ENCODE peak calls at places on chromosomes 1 and 21, in five cellular contexts. One of them, this sample, is unnamed.

GRCh38 chr1:157920748-157921147 is 72.7 kb upstream of the KIRREL1 start:
- DNase-seq in CD8-positive, alpha-beta T cell: no peak
- DNase-seq in astrocyte of the spinal cord: no peak
- DNase-seq in aorta: no peak
- DNase-seq in cardiac fibroblast: no peak
- DNase-seq in this sample: no peak

GRCh38 chr1:162324391-162324790 is 52.3 kb downstream of the SPATA46 start:
- DNase-seq in CD8-positive, alpha-beta T cell: no peak
- DNase-seq in astrocyte of the spinal cord: no peak
- DNase-seq in aorta: no peak
- DNase-seq in cardiac fibroblast: no peak
- DNase-seq in this sample: no peak

GRCh38 chr1:32257227-32257508 is 6.1 kb downstream of the LCK start:
- DNase-seq in CD8-positive, alpha-beta T cell: no peak
- DNase-seq in astrocyte of the spinal cord: no peak
- DNase-seq in aorta: no peak
- DNase-seq in cardiac fibroblast: no peak
- DNase-seq in this sample: no peak

GRCh38 chr1:104380003-104380402 is 630.3 kb downstream of the AMY1C start:
- DNase-seq in CD8-positive, alpha-beta T cell: no peak
- DNase-seq in astrocyte of the spinal cord: no peak
- DNase-seq in aorta: no peak
- DNase-seq in cardiac fibroblast: no peak
- DNase-seq in this sample: no peak

GRCh38 chr1:58888776-58889341 is 105.0 kb upstream of the JUN start:
- DNase-seq in CD8-positive, alpha-beta T cell: no peak
- DNase-seq in astrocyte of the spinal cord: no peak
- DNase-seq in aorta: no peak
- DNase-seq in cardiac fibroblast: no peak
- DNase-seq in this sample: no peak

GRCh38 chr1:30627206-30627605 is 96.2 kb downstream of the MATN1 start:
- DNase-seq in CD8-positive, alpha-beta T cell: no peak
- DNase-seq in astrocyte of the spinal cord: no peak
- DNase-seq in aorta: no peak
- DNase-seq in cardiac fibroblast: no peak
- DNase-seq in this sample: no peak

GRCh38 chr1:166944186-166944967 is 31.0 kb downstream of the ILDR2 start:
- DNase-seq in CD8-positive, alpha-beta T cell: no peak
- DNase-seq in astrocyte of the spinal cord: peak; percentile 89
- DNase-seq in aorta: no peak
- DNase-seq in cardiac fibroblast: peak; percentile 36
- DNase-seq in this sample: peak; percentile 87

GRCh38 chr1:25023826-25024225 is 93.8 kb upstream of the RUNX3 start:
- DNase-seq in CD8-positive, alpha-beta T cell: no peak
- DNase-seq in astrocyte of the spinal cord: no peak
- DNase-seq in aorta: no peak
- DNase-seq in cardiac fibroblast: no peak
- DNase-seq in this sample: no peak

GRCh38 chr1:86435327-86435726 is 11.4 kb downstream of the CLCA2 start:
- DNase-seq in CD8-positive, alpha-beta T cell: no peak
- DNase-seq in astrocyte of the spinal cord: no peak
- DNase-seq in aorta: no peak
- DNase-seq in cardiac fibroblast: no peak
- DNase-seq in this sample: no peak

GRCh38 chr1:210815641-210816040 is 318.3 kb downstream of the KCNH1 start:
- DNase-seq in CD8-positive, alpha-beta T cell: no peak
- DNase-seq in astrocyte of the spinal cord: no peak
- DNase-seq in aorta: no peak
- DNase-seq in cardiac fibroblast: no peak
- DNase-seq in this sample: no peak

GRCh38 chr1:17030186-17030585 is 18.5 kb upstream of the ATP13A2 start:
- DNase-seq in CD8-positive, alpha-beta T cell: no peak
- DNase-seq in astrocyte of the spinal cord: no peak
- DNase-seq in aorta: no peak
- DNase-seq in cardiac fibroblast: no peak
- DNase-seq in this sample: no peak

GRCh38 chr1:172135076-172135672 is 285.3 kb upstream of the C1orf105 start:
- DNase-seq in CD8-positive, alpha-beta T cell: no peak
- DNase-seq in astrocyte of the spinal cord: no peak
- DNase-seq in aorta: no peak
- DNase-seq in cardiac fibroblast: no peak
- DNase-seq in this sample: no peak

GRCh38 chr1:181483561-181484291 is 409 bp downstream of the CACNA1E start:
- DNase-seq in CD8-positive, alpha-beta T cell: no peak
- DNase-seq in astrocyte of the spinal cord: no peak
- DNase-seq in aorta: no peak
- DNase-seq in cardiac fibroblast: no peak
- DNase-seq in this sample: no peak

GRCh38 chr1:84370831-84371394 is 27.4 kb upstream of the DNASE2B start:
- DNase-seq in CD8-positive, alpha-beta T cell: no peak
- DNase-seq in astrocyte of the spinal cord: peak; percentile 79
- DNase-seq in aorta: no peak
- DNase-seq in cardiac fibroblast: peak; percentile 53
- DNase-seq in this sample: no peak

GRCh38 chr1:57067863-57068262 is 102.0 kb upstream of the C8B start:
- DNase-seq in CD8-positive, alpha-beta T cell: no peak
- DNase-seq in astrocyte of the spinal cord: peak; percentile 5
- DNase-seq in aorta: no peak
- DNase-seq in cardiac fibroblast: peak; percentile 5
- DNase-seq in this sample: peak; percentile 6

GRCh38 chr21:41817877-41818855 is 51.3 kb upstream of the RIPK4 start:
- DNase-seq in CD8-positive, alpha-beta T cell: no peak
- DNase-seq in astrocyte of the spinal cord: no peak
- DNase-seq in aorta: no peak
- DNase-seq in cardiac fibroblast: no peak
- DNase-seq in this sample: no peak

GRCh38 chr1:227945891-227946623 is 1.7 kb downstream of the WNT9A start:
- DNase-seq in CD8-positive, alpha-beta T cell: peak; percentile 51
- DNase-seq in astrocyte of the spinal cord: peak; percentile 70
- DNase-seq in aorta: peak; percentile 73
- DNase-seq in cardiac fibroblast: peak; percentile 35
- DNase-seq in this sample: peak; percentile 74

GRCh38 chr1:215992620-215993019 is 425.5 kb downstream of the KCTD3 start:
- DNase-seq in CD8-positive, alpha-beta T cell: no peak
- DNase-seq in astrocyte of the spinal cord: peak; percentile 39
- DNase-seq in aorta: no peak
- DNase-seq in cardiac fibroblast: peak; percentile 12
- DNase-seq in this sample: peak; percentile 28

GRCh38 chr1:212037900-212038299 is 2.4 kb downstream of the DTL start:
- DNase-seq in CD8-positive, alpha-beta T cell: no peak
- DNase-seq in astrocyte of the spinal cord: no peak
- DNase-seq in aorta: no peak
- DNase-seq in cardiac fibroblast: no peak
- DNase-seq in this sample: no peak

GRCh38 chr1:213070399-213070798 is 19.4 kb downstream of the RPS6KC1 start:
- DNase-seq in CD8-positive, alpha-beta T cell: no peak
- DNase-seq in astrocyte of the spinal cord: peak; percentile 74
- DNase-seq in aorta: no peak
- DNase-seq in cardiac fibroblast: peak; percentile 84
- DNase-seq in this sample: peak; percentile 79

GRCh38 chr1:110188116-110188618 is 21.9 kb upstream of the KCNC4 start:
- DNase-seq in CD8-positive, alpha-beta T cell: no peak
- DNase-seq in astrocyte of the spinal cord: no peak
- DNase-seq in aorta: no peak
- DNase-seq in cardiac fibroblast: no peak
- DNase-seq in this sample: peak; percentile 25

GRCh38 chr1:157000686-157001085 is 44.9 kb downstream of the ARHGEF11 start:
- DNase-seq in CD8-positive, alpha-beta T cell: no peak
- DNase-seq in astrocyte of the spinal cord: no peak
- DNase-seq in aorta: no peak
- DNase-seq in cardiac fibroblast: no peak
- DNase-seq in this sample: no peak

GRCh38 chr1:235124665-235125064 is 4.0 kb downstream of the TOMM20 start:
- DNase-seq in CD8-positive, alpha-beta T cell: no peak
- DNase-seq in astrocyte of the spinal cord: no peak
- DNase-seq in aorta: no peak
- DNase-seq in cardiac fibroblast: no peak
- DNase-seq in this sample: no peak
- H3K4me3 ChIP-seq in CD8-positive, alpha-beta T cell: no peak overlapping the region
- H3K4me3 ChIP-seq in astrocyte of the spinal cord: no peak overlapping the region
- H3K4me3 ChIP-seq in aorta: no peak overlapping the region
- H3K4me3 ChIP-seq in cardiac fibroblast: no peak overlapping the region
- H3K4me3 ChIP-seq in this sample: no peak overlapping the region

DNA sequence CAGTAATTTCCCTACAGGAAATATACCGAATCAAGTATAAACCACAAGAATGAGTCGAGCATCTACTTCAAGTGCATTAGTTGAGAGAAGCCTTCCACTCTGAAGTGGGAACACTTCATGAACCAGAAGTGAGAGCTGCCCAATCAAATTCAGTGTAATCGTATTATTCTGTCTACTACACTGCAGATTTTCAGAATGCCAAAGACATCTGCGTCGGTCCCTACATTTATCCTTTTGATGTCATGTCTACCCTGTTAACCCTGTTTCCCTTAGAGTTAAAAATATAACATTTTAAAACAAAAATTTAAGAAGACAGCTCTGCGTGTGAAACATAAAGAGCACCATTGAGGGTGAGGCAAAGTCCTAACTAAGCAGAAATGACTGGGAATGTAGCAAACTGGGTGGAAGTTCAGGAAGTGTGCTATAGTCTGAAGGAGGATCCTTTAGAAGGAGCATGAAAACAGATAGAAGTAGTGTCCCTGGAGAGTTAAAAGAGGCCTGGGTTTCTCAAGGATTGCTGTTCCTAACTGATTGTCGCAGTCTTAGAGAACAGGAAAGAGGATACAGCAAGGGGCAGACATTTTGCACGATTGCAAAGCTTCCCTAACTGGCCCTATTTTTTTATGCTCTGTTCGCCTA is 291.2 kb downstream of the PTPRC start:
- DNase-seq in CD8-positive, alpha-beta T cell: no peak
- DNase-seq in astrocyte of the spinal cord: peak; percentile 73
- DNase-seq in aorta: no peak
- DNase-seq in cardiac fibroblast: peak; percentile 51
- DNase-seq in this sample: no peak
- H3K4me3 ChIP-seq in CD8-positive, alpha-beta T cell: peak overlapping the region; percentile 43
- H3K4me3 ChIP-seq in astrocyte of the spinal cord: peak overlapping the region; percentile 26
- H3K4me3 ChIP-seq in aorta: no peak overlapping the region
- H3K4me3 ChIP-seq in cardiac fibroblast: no peak overlapping the region
- H3K4me3 ChIP-seq in this sample: peak overlapping the region; percentile 1

DNA sequence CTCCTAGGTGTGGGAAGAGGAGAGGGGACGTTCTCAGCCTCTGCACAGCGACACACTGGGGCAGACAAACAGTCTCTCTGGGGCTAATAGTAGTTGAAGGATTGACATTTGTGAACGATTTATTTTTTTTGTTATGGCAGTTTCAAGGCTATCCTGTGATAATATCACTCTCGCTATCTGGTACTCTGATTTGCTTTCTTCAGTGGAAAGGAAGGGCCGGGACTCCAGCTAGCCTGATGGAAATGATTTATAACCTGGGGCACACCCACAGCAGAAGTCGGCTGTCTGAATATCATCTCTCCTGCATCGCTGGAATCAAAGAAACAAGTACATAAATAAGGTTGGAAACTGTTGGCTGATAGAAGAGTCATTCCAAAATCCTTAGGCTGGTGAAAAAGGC is 122.7 kb downstream of the KCNN3 start:
- DNase-seq in CD8-positive, alpha-beta T cell: no peak
- DNase-seq in astrocyte of the spinal cord: no peak
- DNase-seq in aorta: no peak
- DNase-seq in cardiac fibroblast: no peak
- DNase-seq in this sample: no peak
- H3K4me3 ChIP-seq in CD8-positive, alpha-beta T cell: no peak overlapping the region
- H3K4me3 ChIP-seq in astrocyte of the spinal cord: no peak overlapping the region
- H3K4me3 ChIP-seq in aorta: no peak overlapping the region
- H3K4me3 ChIP-seq in cardiac fibroblast: no peak overlapping the region
- H3K4me3 ChIP-seq in this sample: no peak overlapping the region

DNA sequence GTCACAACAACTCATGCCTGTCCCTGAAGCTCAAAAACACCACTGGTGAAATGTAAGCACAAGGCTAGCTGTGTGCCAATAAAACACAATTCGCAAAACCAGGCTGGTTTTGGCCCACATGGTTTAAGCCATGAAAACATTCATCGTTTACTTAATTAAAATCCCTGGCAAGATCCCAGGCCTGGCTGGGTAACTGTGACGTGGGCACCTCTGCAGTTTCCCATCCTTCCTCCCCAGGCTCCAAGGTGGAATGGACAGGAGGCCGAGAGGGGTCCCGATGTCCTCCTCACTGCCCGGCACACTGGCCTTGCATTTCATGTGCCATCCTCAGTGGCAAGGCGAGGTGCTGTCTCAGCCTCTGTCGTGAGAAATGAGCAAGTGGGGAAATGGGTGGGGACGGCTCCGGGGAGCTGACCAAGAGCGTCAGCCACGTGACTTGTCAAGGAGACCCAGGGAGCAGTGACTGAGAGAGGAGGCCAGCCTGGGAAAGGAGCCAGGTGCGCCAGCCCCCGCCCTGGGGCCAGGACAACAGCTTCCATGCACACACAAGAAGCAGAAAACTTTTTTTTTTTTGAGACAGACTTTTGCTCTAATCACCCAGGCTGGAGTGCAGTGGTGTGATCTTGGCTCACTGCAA is 153.1 kb upstream of the RAB4A start:
- DNase-seq in CD8-positive, alpha-beta T cell: no peak
- DNase-seq in astrocyte of the spinal cord: no peak
- DNase-seq in aorta: peak; percentile 88
- DNase-seq in cardiac fibroblast: peak; percentile 75
- DNase-seq in this sample: peak; percentile 76
- H3K4me3 ChIP-seq in CD8-positive, alpha-beta T cell: no peak overlapping the region
- H3K4me3 ChIP-seq in astrocyte of the spinal cord: no peak overlapping the region
- H3K4me3 ChIP-seq in aorta: no peak overlapping the region
- H3K4me3 ChIP-seq in cardiac fibroblast: no peak overlapping the region
- H3K4me3 ChIP-seq in this sample: no peak overlapping the region

DNA sequence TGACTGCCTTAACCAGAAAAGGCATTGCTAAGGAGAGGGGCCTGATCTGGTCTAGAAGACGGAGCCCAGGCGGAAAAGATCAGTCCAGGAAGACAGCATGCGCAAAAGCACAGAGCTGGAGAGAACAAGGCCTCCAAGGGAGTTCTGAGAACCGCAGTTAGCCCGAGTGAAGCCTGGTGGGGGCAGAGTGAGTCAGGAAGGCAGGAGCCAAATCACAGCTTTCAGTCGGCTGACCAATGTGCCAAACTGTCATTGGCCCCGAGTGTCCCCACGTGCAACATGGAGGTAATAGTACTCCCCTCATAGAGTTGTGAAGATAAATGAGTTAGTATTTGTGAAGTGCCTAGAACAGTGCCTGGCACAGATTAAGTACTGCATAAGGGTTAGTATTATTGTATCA is 1.2 kb upstream of the TSPAN2 start:
- DNase-seq in CD8-positive, alpha-beta T cell: no peak
- DNase-seq in astrocyte of the spinal cord: peak; percentile 51
- DNase-seq in aorta: peak; percentile 73
- DNase-seq in cardiac fibroblast: no peak
- DNase-seq in this sample: no peak
- H3K4me3 ChIP-seq in CD8-positive, alpha-beta T cell: no peak overlapping the region
- H3K4me3 ChIP-seq in astrocyte of the spinal cord: no peak overlapping the region
- H3K4me3 ChIP-seq in aorta: no peak overlapping the region
- H3K4me3 ChIP-seq in cardiac fibroblast: no peak overlapping the region
- H3K4me3 ChIP-seq in this sample: no peak overlapping the region